ENCODE peak calls at places on chromosomes 12 and 14, in nine cellular contexts. H is WTC11, N is neural progenitor cell, I is progenitor cell of endocrine pancreas, R is nephron progenitor cell, L is left ventricle myocardium inferior, A is ovary, P is fibroblast of pulmonary artery, E is AG09309. O is an unnamed sample.

GRCh38 chr12:131990066-131990979 is 40.6 kb downstream of the EP400 start:
- DNase-seq in A (no peak), P (no peak), L (no peak), R (no peak), N (peak; percentile 89), E (no peak), H (peak; percentile 55), I (no peak), O (no peak)

GRCh38 chr12:49339464-49339861 is 2.5 kb upstream of the C1QL4 start:
- DNase-seq in P (no peak), E (no peak), H (peak; percentile 49), L (no peak), N (peak; percentile 45), R (no peak), I (no peak), A (no peak), O (no peak)

GRCh38 chr12:62776997-62777396 is 158.0 kb downstream of the PPM1H start:
- DNase-seq in R (no peak), A (no peak), I (no peak), L (no peak), H (no peak), P (no peak), N (no peak), E (no peak), O (no peak)

GRCh38 chr12:101044512-101045074 is 165.4 kb downstream of the SLC5A8 start:
- DNase-seq in R (no peak), H (no peak), I (no peak), N (no peak), A (no peak), P (peak; percentile 29), L (no peak), E (no peak), O (no peak)

GRCh38 chr14:103000291-103000921 is 56.9 kb downstream of the CDC42BPB start:
- DNase-seq in P (no peak), E (no peak), N (no peak), A (no peak), L (no peak), H (no peak), I (no peak), R (no peak), O (no peak)

GRCh38 chr12:113041560-113041959 is 15.0 kb upstream of the DTX1 start:
- DNase-seq in N (no peak), L (no peak), P (no peak), A (no peak), H (no peak), R (no peak), E (no peak), I (no peak), O (no peak)

GRCh38 chr12:123126294-123127144 is 24.4 kb downstream of the PITPNM2 start:
- DNase-seq in E (peak; percentile 97), I (no peak), L (no peak), P (peak; percentile 98), R (no peak), A (peak; percentile 63), H (no peak), N (no peak), O (no peak)

GRCh38 chr12:111027431-111027830 is 107.1 kb upstream of the MYL2 start:
- DNase-seq in E (no peak), R (no peak), P (no peak), N (no peak), A (no peak), L (no peak), I (no peak), H (no peak), O (no peak)

GRCh38 chr14:68172664-68173063 is 353.1 kb downstream of the RAD51B start:
- DNase-seq in H (no peak), L (no peak), P (no peak), R (no peak), I (no peak), N (no peak), A (no peak), E (no peak), O (no peak)

GRCh38 chr14:105204206-105204930 is 23.3 kb upstream of the NUDT14 start:
- DNase-seq in H (no peak), E (no peak), A (no peak), N (no peak), I (no peak), P (no peak), L (peak; percentile 76), R (no peak), O (no peak)

GRCh38 chr14:105055736-105056302 is 9.4 kb downstream of the GPR132 start:
- DNase-seq in P (no peak), A (no peak), N (no peak), E (no peak), L (no peak), H (no peak), I (no peak), R (no peak), O (no peak)

GRCh38 chr12:23132357-23132756 is 507.4 kb downstream of the ETNK1 start:
- DNase-seq in E (no peak), R (no peak), P (no peak), L (no peak), I (no peak), H (no peak), A (no peak), N (no peak), O (no peak)

GRCh38 chr12:127192391-127192790 is 1074.6 kb upstream of the TMEM132C start:
- DNase-seq in H (no peak), N (no peak), E (no peak), L (no peak), I (no peak), P (no peak), A (no peak), R (no peak), O (no peak)

GRCh38 chr12:98464155-98464554 is 51.2 kb upstream of the TMPO start:
- DNase-seq in H (no peak), N (no peak), I (no peak), A (no peak), L (no peak), P (peak; percentile 95), E (no peak), R (no peak), O (no peak)

GRCh38 chr12:118166946-118167345 is 31.0 kb downstream of the PEBP1 start:
- DNase-seq in N (no peak), H (no peak), P (no peak), E (no peak), A (no peak), R (no peak), I (no peak), L (no peak), O (no peak)

GRCh38 chr14:93343266-93343665 is 3.7 kb upstream of the COX8C start:
- DNase-seq in R (no peak), I (no peak), P (no peak), A (no peak), L (no peak), H (no peak), N (no peak), E (no peak), O (no peak)
- TF ChIP-seq CTCF in R (no peak), I (no peak), P (no peak), A (no peak), L (no peak), H (no peak), N (no peak), E (no peak), O (no peak)

DNA sequence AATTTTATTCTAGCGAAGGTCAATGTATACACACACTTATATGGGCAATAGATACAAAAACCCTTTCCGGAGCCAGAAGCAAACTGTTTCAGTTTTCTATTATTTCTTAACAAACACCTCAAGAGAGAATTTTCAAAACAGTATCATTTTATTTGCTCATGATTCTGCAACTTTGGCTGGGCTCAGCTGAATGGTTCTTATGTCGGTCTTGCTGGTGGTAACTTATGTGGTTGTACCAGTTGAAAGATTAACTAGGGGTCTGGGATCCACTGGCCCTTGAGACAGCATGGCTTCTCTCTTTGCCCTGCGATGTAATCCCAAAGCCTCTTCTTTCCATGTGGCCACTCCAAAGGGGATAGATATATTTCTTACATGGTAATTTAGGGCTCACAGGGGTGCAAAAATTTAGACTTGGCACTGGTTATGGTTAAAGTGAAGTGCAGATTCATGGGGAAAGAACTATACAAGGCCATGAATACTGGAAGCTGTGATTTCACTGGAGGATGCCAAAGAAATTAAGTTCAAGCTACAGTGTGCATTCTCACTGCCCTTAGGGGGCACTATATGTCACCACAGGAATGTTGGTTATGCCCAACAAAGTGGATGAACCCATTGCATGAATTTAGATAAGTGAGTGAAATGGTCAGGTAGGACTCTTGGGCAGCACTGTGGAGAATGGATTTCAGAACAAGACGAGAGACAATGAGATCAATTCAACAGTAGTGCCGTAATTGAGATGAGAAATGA is 94.3 kb upstream of the NAV3 start:
- DNase-seq in P (no peak), E (no peak), N (no peak), I (no peak), L (no peak), R (no peak), A (no peak), H (no peak), O (no peak)
- TF ChIP-seq CTCF in P (no peak), E (no peak), N (no peak), I (no peak), L (no peak), R (no peak), A (no peak), H (no peak), O (no peak)

DNA sequence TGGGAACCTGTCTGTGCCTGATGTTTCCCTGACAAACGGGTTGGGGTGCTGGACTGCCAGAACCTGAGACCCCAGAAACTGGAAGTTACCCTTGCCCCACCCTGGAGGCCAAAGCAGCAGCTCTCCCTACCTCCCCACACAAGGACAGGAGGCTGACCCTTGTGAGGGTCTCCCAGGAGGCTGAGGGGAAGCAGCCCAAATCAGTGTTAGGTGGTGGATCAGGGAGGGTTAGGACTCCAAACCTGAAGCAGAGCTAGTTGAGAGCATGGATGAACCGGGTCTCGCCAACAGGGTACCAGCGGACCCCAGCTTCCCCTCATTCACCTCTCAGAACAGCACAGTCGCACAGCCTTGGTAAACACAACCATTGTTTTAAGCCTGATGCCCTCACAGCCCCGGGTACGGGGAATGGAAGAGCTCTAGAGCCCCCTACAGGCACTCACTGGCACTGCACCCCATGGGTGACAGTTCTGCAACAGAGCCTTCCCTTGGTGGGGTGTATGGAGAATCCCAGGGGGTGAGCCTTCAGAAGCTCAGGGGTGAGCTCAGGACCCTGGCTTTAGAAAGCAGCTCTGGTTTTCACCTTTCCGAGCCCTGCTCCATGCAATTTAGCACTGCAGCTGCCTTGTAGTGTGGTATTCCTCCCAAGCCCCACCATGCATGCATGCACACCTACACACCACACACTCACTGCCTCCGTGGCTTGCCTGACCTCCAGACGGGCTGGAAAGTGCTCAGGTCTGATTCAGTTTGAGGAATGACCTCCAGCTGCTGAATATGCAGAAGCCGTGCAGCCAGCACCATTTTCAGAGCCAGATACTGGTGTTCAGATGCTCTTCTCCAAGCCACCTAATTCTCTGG is 11.2 kb downstream of the ESRRB start:
- DNase-seq in A (peak; percentile 41), N (peak; percentile 88), R (peak; percentile 86), L (peak; percentile 47), I (peak; percentile 68), P (peak; percentile 67), H (peak; percentile 91), E (peak; percentile 7), O (peak; percentile 91)
- TF ChIP-seq CTCF in A (peak; percentile 32), N (peak; percentile 98), R (peak; percentile 99), L (peak; percentile 97), I (peak; percentile 98), P (peak; percentile 100), H (peak; percentile 99), E (peak; percentile 99), O (peak; percentile 89)

DNA sequence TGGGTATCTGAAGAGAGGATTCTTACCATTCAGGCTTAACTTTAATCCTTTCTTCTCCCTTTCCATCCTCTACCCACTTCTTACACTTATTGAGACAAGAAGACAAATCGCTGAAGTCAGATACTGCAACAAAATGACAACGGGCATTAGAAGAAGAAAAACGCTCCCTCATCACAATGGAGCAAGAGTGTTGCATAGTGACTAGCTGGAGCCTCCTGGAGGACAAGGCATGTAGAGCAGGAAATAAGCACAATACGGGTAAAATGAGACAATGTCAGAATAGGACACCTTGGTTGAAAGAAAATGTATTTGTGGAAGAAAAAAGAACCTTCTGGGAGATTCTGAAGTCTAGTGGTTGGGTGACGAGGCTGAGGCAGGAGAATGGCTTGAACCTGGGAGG is 501.0 kb downstream of the RERGL start:
- DNase-seq in L (no peak), I (no peak), P (no peak), E (no peak), R (peak; percentile 6), A (no peak), N (peak; percentile 73), H (peak; percentile 24), O (no peak)
- TF ChIP-seq CTCF in L (no peak), I (peak; percentile 68), P (no peak), E (no peak), R (peak; percentile 40), A (no peak), N (peak; percentile 76), H (peak; percentile 39), O (peak; percentile 24)

O was measured in osteocyte.